ENCODE peak calls at places on chromosomes 7 and 10, in five cellular contexts. One of them, this sample, is unnamed.

GRCh38 chr10:485776-486572 is 203.5 kb downstream of the DIP2C start:
- DNase-seq in kidney epithelial cell: no peak
- DNase-seq in nephron progenitor cell: no peak
- DNase-seq in AG04450: no peak
- DNase-seq in AG09309: no peak
- DNase-seq in this sample: peak

GRCh38 chr10:72044417-72045041 is 43.8 kb downstream of the SPOCK2 start:
- DNase-seq in AG09309: no peak
- DNase-seq in AG04450: no peak
- DNase-seq in nephron progenitor cell: no peak
- DNase-seq in kidney epithelial cell: no peak
- DNase-seq in this sample: no peak

GRCh38 chr7:3065724-3066143 is 22.1 kb upstream of the CARD11 start:
- DNase-seq in nephron progenitor cell: peak
- DNase-seq in AG09309: no peak
- DNase-seq in kidney epithelial cell: no peak
- DNase-seq in AG04450: no peak
- DNase-seq in this sample: peak

GRCh38 chr7:158863611-158864506 is 7.5 kb downstream of the DYNC2I1 start:
- DNase-seq in AG09309: peak
- DNase-seq in nephron progenitor cell: peak
- DNase-seq in kidney epithelial cell: peak
- DNase-seq in AG04450: no peak
- DNase-seq in this sample: no peak

GRCh38 chr7:79774150-79774549 is 320.7 kb upstream of the MAGI2 start:
- DNase-seq in AG04450: no peak
- DNase-seq in nephron progenitor cell: no peak
- DNase-seq in AG09309: no peak
- DNase-seq in kidney epithelial cell: no peak
- DNase-seq in this sample: no peak

GRCh38 chr7:76383089-76383944 is 24.5 kb upstream of the YWHAG start:
- DNase-seq in nephron progenitor cell: no peak
- DNase-seq in AG09309: no peak
- DNase-seq in AG04450: no peak
- DNase-seq in kidney epithelial cell: no peak
- DNase-seq in this sample: no peak

GRCh38 chr10:65423043-65423442 is 1502.8 kb upstream of the LRRTM3 start:
- DNase-seq in nephron progenitor cell: no peak
- DNase-seq in AG04450: no peak
- DNase-seq in kidney epithelial cell: no peak
- DNase-seq in AG09309: no peak
- DNase-seq in this sample: no peak

GRCh38 chr7:27777662-27778061 is 37.7 kb downstream of the TAX1BP1 start:
- DNase-seq in AG04450: no peak
- DNase-seq in nephron progenitor cell: no peak
- DNase-seq in AG09309: no peak
- DNase-seq in kidney epithelial cell: no peak
- DNase-seq in this sample: no peak

GRCh38 chr7:71308105-71308504 is 176.2 kb downstream of the GALNT17 start:
- DNase-seq in AG09309: no peak
- DNase-seq in kidney epithelial cell: no peak
- DNase-seq in nephron progenitor cell: no peak
- DNase-seq in AG04450: no peak
- DNase-seq in this sample: no peak

GRCh38 chr7:121003986-121004685 is 15.6 kb downstream of the CPED1 start:
- DNase-seq in nephron progenitor cell: no peak
- DNase-seq in kidney epithelial cell: no peak
- DNase-seq in AG09309: no peak
- DNase-seq in AG04450: no peak
- DNase-seq in this sample: no peak

GRCh38 chr7:128266891-128267839 is 26.1 kb downstream of the LEP start:
- DNase-seq in nephron progenitor cell: peak
- DNase-seq in AG09309: peak
- DNase-seq in AG04450: no peak
- DNase-seq in kidney epithelial cell: peak
- DNase-seq in this sample: peak

GRCh38 chr10:16699435-16699834 is 117.8 kb downstream of the RSU1 start:
- DNase-seq in kidney epithelial cell: no peak
- DNase-seq in AG04450: no peak
- DNase-seq in AG09309: no peak
- DNase-seq in nephron progenitor cell: no peak
- DNase-seq in this sample: peak

GRCh38 chr10:30894221-30894620 is 137.4 kb downstream of the ZNF438 start:
- DNase-seq in nephron progenitor cell: no peak
- DNase-seq in AG04450: no peak
- DNase-seq in kidney epithelial cell: no peak
- DNase-seq in AG09309: no peak
- DNase-seq in this sample: no peak

GRCh38 chr10:44908936-44909335 is 2.2 kb upstream of the TMEM72 start:
- DNase-seq in AG04450: no peak
- DNase-seq in AG09309: no peak
- DNase-seq in nephron progenitor cell: no peak
- DNase-seq in kidney epithelial cell: no peak
- DNase-seq in this sample: peak

GRCh38 chr7:55965805-55966421 is 1.5 kb downstream of the NIPSNAP2 start:
- DNase-seq in AG04450: no peak
- DNase-seq in kidney epithelial cell: no peak
- DNase-seq in AG09309: peak
- DNase-seq in nephron progenitor cell: no peak
- DNase-seq in this sample: no peak

GRCh38 chr7:91569702-91570457 is 305.6 kb downstream of the FZD1 start:
- DNase-seq in AG09309: no peak
- DNase-seq in AG04450: no peak
- DNase-seq in nephron progenitor cell: no peak
- DNase-seq in kidney epithelial cell: no peak
- DNase-seq in this sample: no peak

GRCh38 chr10:117170244-117170643 is 27.0 kb upstream of the KCNK18 start:
- DNase-seq in AG04450: no peak
- DNase-seq in AG09309: no peak
- DNase-seq in kidney epithelial cell: no peak
- DNase-seq in nephron progenitor cell: no peak
- DNase-seq in this sample: no peak

GRCh38 chr10:88883443-88883799 is 3.4 kb downstream of the STAMBPL1 start:
- DNase-seq in kidney epithelial cell: no peak
- DNase-seq in AG04450: no peak
- DNase-seq in AG09309: no peak
- DNase-seq in nephron progenitor cell: no peak
- DNase-seq in this sample: no peak

GRCh38 chr7:135274495-135275268 is 41.0 kb downstream of the STRA8 start:
- DNase-seq in AG09309: peak
- DNase-seq in AG04450: peak
- DNase-seq in nephron progenitor cell: peak
- DNase-seq in kidney epithelial cell: peak
- DNase-seq in this sample: peak

GRCh38 chr7:102439963-102440795 is 6.8 kb downstream of the ORAI2 start:
- DNase-seq in AG09309: no peak
- DNase-seq in nephron progenitor cell: no peak
- DNase-seq in AG04450: no peak
- DNase-seq in kidney epithelial cell: peak
- DNase-seq in this sample: no peak

GRCh38 chr10:71978476-71978875 is 14.3 kb downstream of the CHST3 start:
- DNase-seq in AG04450: no peak
- DNase-seq in kidney epithelial cell: no peak
- DNase-seq in nephron progenitor cell: no peak
- DNase-seq in AG09309: no peak
- DNase-seq in this sample: no peak

GRCh38 chr7:138575897-138576428 is 115.9 kb downstream of the TRIM24 start:
- DNase-seq in nephron progenitor cell: no peak
- DNase-seq in AG04450: no peak
- DNase-seq in AG09309: no peak
- DNase-seq in kidney epithelial cell: no peak
- DNase-seq in this sample: no peak

GRCh38 chr7:156334636-156335035 is 305.9 kb upstream of the RNF32 start:
- DNase-seq in nephron progenitor cell: no peak
- DNase-seq in kidney epithelial cell: no peak
- DNase-seq in AG04450: no peak
- DNase-seq in AG09309: no peak
- DNase-seq in this sample: no peak

GRCh38 chr7:80781561-80781979 is 137.3 kb downstream of the SEMA3C start:
- DNase-seq in kidney epithelial cell: peak
- DNase-seq in nephron progenitor cell: no peak
- DNase-seq in AG04450: peak
- DNase-seq in AG09309: peak
- DNase-seq in this sample: no peak

GRCh38 chr10:86218160-86218559 is 148.4 kb downstream of the GRID1 start:
- DNase-seq in nephron progenitor cell: no peak
- DNase-seq in AG04450: no peak
- DNase-seq in AG09309: no peak
- DNase-seq in kidney epithelial cell: no peak
- DNase-seq in this sample: no peak

GRCh38 chr10:13483073-13483472 is 45.7 kb downstream of the BEND7 start:
- DNase-seq in AG04450: no peak
- DNase-seq in AG09309: no peak
- DNase-seq in kidney epithelial cell: no peak
- DNase-seq in nephron progenitor cell: peak
- DNase-seq in this sample: no peak

GRCh38 chr10:44974628-44975431 is 3.8 kb downstream of the DEPP1 start:
- DNase-seq in AG04450: no peak
- DNase-seq in AG09309: no peak
- DNase-seq in kidney epithelial cell: no peak
- DNase-seq in nephron progenitor cell: peak
- DNase-seq in this sample: peak

GRCh38 chr10:114665406-114665805 is 7.3 kb upstream of the ABLIM1 start:
- DNase-seq in AG04450: no peak
- DNase-seq in nephron progenitor cell: no peak
- DNase-seq in kidney epithelial cell: no peak
- DNase-seq in AG09309: no peak
- DNase-seq in this sample: no peak

GRCh38 chr7:1100386-1100785 is 12.5 kb downstream of the GPER1 start:
- DNase-seq in kidney epithelial cell: no peak
- DNase-seq in nephron progenitor cell: no peak
- DNase-seq in AG09309: no peak
- DNase-seq in AG04450: no peak
- DNase-seq in this sample: no peak

GRCh38 chr7:26458751-26459150 is 167.1 kb downstream of the SNX10 start:
- DNase-seq in AG09309: no peak
- DNase-seq in kidney epithelial cell: no peak
- DNase-seq in AG04450: no peak
- DNase-seq in nephron progenitor cell: no peak
- DNase-seq in this sample: no peak

GRCh38 chr10:47082055-47082784 is 171.0 kb downstream of the PTPN20 start:
- DNase-seq in kidney epithelial cell: no peak
- DNase-seq in nephron progenitor cell: no peak
- DNase-seq in AG04450: no peak
- DNase-seq in AG09309: no peak
- DNase-seq in this sample: no peak

GRCh38 chr10:61897671-61898434 is 3.6 kb upstream of the ARID5B start:
- DNase-seq in AG04450: no peak
- DNase-seq in kidney epithelial cell: no peak
- DNase-seq in nephron progenitor cell: peak
- DNase-seq in AG09309: no peak
- DNase-seq in this sample: no peak

GRCh38 chr7:29084832-29085231 is 61.5 kb downstream of the CPVL start:
- DNase-seq in AG09309: no peak
- DNase-seq in kidney epithelial cell: no peak
- DNase-seq in nephron progenitor cell: no peak
- DNase-seq in AG04450: no peak
- DNase-seq in this sample: no peak

GRCh38 chr10:69883256-69883655 is 81.5 kb downstream of the COL13A1 start:
- DNase-seq in nephron progenitor cell: no peak
- DNase-seq in kidney epithelial cell: no peak
- DNase-seq in AG09309: no peak
- DNase-seq in AG04450: no peak
- DNase-seq in this sample: no peak

GRCh38 chr7:151727579-151728285 is 149.2 kb downstream of the PRKAG2 start:
- DNase-seq in AG09309: peak
- DNase-seq in kidney epithelial cell: peak
- DNase-seq in AG04450: peak
- DNase-seq in nephron progenitor cell: peak
- DNase-seq in this sample: peak

GRCh38 chr10:12500406-12501303 is 151.3 kb downstream of the CAMK1D start:
- DNase-seq in AG09309: no peak
- DNase-seq in kidney epithelial cell: no peak
- DNase-seq in AG04450: no peak
- DNase-seq in nephron progenitor cell: no peak
- DNase-seq in this sample: no peak

GRCh38 chr7:101553771-101554445 is 75.2 kb downstream of the MYL10 start:
- DNase-seq in AG04450: no peak
- DNase-seq in AG09309: no peak
- DNase-seq in kidney epithelial cell: no peak
- DNase-seq in nephron progenitor cell: no peak
- DNase-seq in this sample: no peak

GRCh38 chr10:71211759-71212248 is 566 bp upstream of the UNC5B start:
- DNase-seq in kidney epithelial cell: no peak
- DNase-seq in nephron progenitor cell: no peak
- DNase-seq in AG09309: no peak
- DNase-seq in AG04450: no peak
- DNase-seq in this sample: no peak

GRCh38 chr10:23204773-23205172 is 12.7 kb downstream of the PTF1A start:
- DNase-seq in AG09309: no peak
- DNase-seq in nephron progenitor cell: no peak
- DNase-seq in kidney epithelial cell: no peak
- DNase-seq in AG04450: no peak
- DNase-seq in this sample: no peak
- TF ChIP-seq CTCF in AG09309: no peak
- TF ChIP-seq CTCF in nephron progenitor cell: no peak
- TF ChIP-seq CTCF in kidney epithelial cell: no peak
- TF ChIP-seq CTCF in AG04450: no peak
- TF ChIP-seq CTCF in this sample: no peak

DNA sequence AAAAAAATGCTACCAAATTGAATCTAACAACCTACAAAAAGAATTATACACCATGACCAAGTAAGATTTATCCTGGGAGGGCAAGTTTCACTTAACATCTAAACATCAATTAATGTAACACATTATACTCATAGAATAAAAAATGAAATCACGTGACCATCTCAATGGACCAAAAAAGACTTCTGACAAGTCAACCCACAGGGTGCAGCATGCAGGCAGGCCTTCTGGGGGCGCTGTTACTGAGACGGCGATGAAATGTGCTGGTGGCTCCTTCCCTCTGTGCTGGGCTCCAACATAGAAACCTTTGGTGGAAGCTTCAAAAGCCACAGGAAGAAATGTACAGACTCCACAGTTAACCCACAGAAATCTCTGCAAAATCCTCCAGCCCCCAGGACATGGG is 103.1 kb downstream of the INHBA start:
- DNase-seq in kidney epithelial cell: no peak
- DNase-seq in nephron progenitor cell: peak
- DNase-seq in AG04450: no peak
- DNase-seq in AG09309: no peak
- DNase-seq in this sample: peak
- TF ChIP-seq CTCF in kidney epithelial cell: peak
- TF ChIP-seq CTCF in nephron progenitor cell: peak
- TF ChIP-seq CTCF in AG04450: peak
- TF ChIP-seq CTCF in AG09309: no peak
- TF ChIP-seq CTCF in this sample: peak

GRCh38 chr7:31476073-31476745 is 37.7 kb upstream of the ITPRID1 start:
- DNase-seq in kidney epithelial cell: no peak
- DNase-seq in AG09309: no peak
- DNase-seq in nephron progenitor cell: no peak
- DNase-seq in AG04450: no peak
- DNase-seq in this sample: no peak
- TF ChIP-seq CTCF in kidney epithelial cell: peak
- TF ChIP-seq CTCF in AG09309: no peak
- TF ChIP-seq CTCF in nephron progenitor cell: no peak
- TF ChIP-seq CTCF in AG04450: no peak
- TF ChIP-seq CTCF in this sample: no peak

GRCh38 chr10:48976208-48976607 is 36.6 kb upstream of the LRRC18 start:
- DNase-seq in nephron progenitor cell: no peak
- DNase-seq in kidney epithelial cell: no peak
- DNase-seq in AG09309: no peak
- DNase-seq in AG04450: no peak
- DNase-seq in this sample: no peak
- TF ChIP-seq CTCF in nephron progenitor cell: no peak
- TF ChIP-seq CTCF in kidney epithelial cell: peak
- TF ChIP-seq CTCF in AG09309: peak
- TF ChIP-seq CTCF in AG04450: peak
- TF ChIP-seq CTCF in this sample: no peak

GRCh38 chr10:79042639-79043411 is 25.9 kb upstream of the ZMIZ1 start:
- DNase-seq in AG04450: no peak
- DNase-seq in AG09309: no peak
- DNase-seq in nephron progenitor cell: no peak
- DNase-seq in kidney epithelial cell: no peak
- DNase-seq in this sample: no peak
- TF ChIP-seq CTCF in AG04450: no peak
- TF ChIP-seq CTCF in AG09309: no peak
- TF ChIP-seq CTCF in nephron progenitor cell: no peak
- TF ChIP-seq CTCF in kidney epithelial cell: no peak
- TF ChIP-seq CTCF in this sample: no peak

This sample was measured in glutamatergic neuron.